ENCODE peak calls at places on chromosomes 4 and X, in five cellular contexts. G is tibial artery, V is upper lobe of left lung, U is adipocyte, K is thoracic aorta. R is an unnamed sample.

GRCh38 chr4:107017681-107018321 is 18.3 kb downstream of the DKK2 start:
- DNase-seq in U (peak; percentile 58), V (no peak), K (no peak), G (no peak), R (no peak)

GRCh38 chr4:184648220-184649025 is 824 bp downstream of the CASP3 start:
- DNase-seq in K (peak; percentile 10), U (peak; percentile 80), G (peak; percentile 64), V (peak; percentile 69), R (peak; percentile 57)

GRCh38 chr4:162154862-162155540 is 8.8 kb downstream of the FSTL5 start:
- DNase-seq in K (no peak), U (no peak), G (no peak), V (no peak), R (no peak)

GRCh38 chr4:124806403-124806802 is 93.9 kb upstream of the ANKRD50 start:
- DNase-seq in G (no peak), V (no peak), U (no peak), K (no peak), R (no peak)

GRCh38 chr4:22434895-22435294 is 81.0 kb downstream of the ADGRA3 start:
- DNase-seq in U (peak; percentile 63), G (no peak), K (no peak), V (no peak), R (no peak)

GRCh38 chr4:126306152-126306869 is 991.6 kb downstream of the FAT4 start:
- DNase-seq in V (no peak), G (peak; percentile 66), K (no peak), U (peak; percentile 17), R (no peak)

GRCh38 chrX:43633757-43634156 is 22.3 kb upstream of the MAOA start:
- DNase-seq in K (no peak), U (no peak), V (no peak), G (no peak), R (no peak)

GRCh38 chrX:27679281-27679680 is 89.1 kb downstream of the DCAF8L2 start:
- DNase-seq in G (no peak), V (no peak), U (no peak), K (no peak), R (no peak)

GRCh38 chr4:176967586-176967985 is 174.9 kb upstream of the VEGFC start:
- DNase-seq in G (no peak), U (no peak), V (no peak), K (no peak), R (no peak)

DNA sequence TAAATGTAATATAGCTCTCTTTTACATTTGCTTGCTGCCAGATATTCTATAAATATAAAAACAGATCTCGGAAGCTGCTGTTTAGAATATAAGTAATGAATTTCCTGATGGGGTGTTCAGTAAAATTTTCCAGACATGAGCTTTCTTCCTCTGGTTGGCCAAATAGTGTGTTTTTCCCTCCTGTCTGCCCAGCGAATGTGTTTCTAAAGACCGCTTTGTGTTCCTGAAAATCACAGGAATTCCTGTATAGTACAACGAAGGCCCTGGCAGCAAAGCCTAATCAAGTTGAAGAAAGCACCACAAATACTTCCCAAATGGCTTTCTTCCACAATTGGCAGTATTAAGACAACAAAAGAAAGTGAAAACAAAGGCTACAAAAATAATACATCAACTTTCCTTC is 494.1 kb downstream of the INPP4B start:
- DNase-seq in V (no peak), U (no peak), K (no peak), G (no peak), R (no peak)
- H3K4me1 ChIP-seq in V (peaks cover 34% of the 10 kb centered on the region), U (peaks cover 38% of the 10 kb centered on the region), K (peaks cover 23% of the 10 kb centered on the region), G (no peaks in the 10 kb centered on the region), R (no peaks in the 10 kb centered on the region)

GRCh38 chrX:151988706-151989299 is 14.3 kb upstream of the GABRE start:
- DNase-seq in K (no peak), V (no peak), U (no peak), G (no peak), R (no peak)

GRCh38 chrX:151985531-151985930 is 11.1 kb upstream of the GABRE start:
- DNase-seq in V (no peak), K (no peak), G (no peak), U (no peak), R (no peak)

GRCh38 chrX:151985955-151986354 is 11.5 kb upstream of the GABRE start:
- DNase-seq in G (peak; percentile 22), K (no peak), U (peak; percentile 63), V (no peak), R (peak; percentile 56)

GRCh38 chrX:151984891-151985290 is 10.4 kb upstream of the GABRE start:
- DNase-seq in U (peak; percentile 22), G (no peak), V (no peak), K (no peak), R (no peak)

DNA sequence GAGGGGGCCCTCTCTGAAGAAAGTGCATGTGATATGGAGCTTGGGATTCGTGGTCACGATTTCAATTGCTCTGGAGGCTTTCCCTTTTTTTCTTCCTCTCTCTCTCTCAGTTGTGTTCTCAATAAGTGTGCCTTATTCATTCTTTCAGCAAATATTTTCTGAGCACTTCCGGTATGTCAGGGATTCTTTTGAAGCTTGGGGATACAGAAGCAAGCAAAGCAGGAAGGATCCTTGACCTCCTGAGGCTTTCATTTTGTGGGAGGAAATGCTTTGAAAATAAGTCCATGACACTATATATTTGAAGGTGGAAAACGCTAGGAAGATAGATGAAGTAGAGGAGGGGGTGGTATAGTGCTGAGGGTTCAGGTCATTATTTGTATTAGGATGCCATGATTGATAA is 12.6 kb upstream of the GABRE start:
- DNase-seq in U (no peak), V (no peak), K (no peak), G (no peak), R (peak; percentile 28)
- H3K27me3 ChIP-seq in U (no peaks in the 10 kb centered on the region), V (no peaks in the 10 kb centered on the region), K (no peaks in the 10 kb centered on the region), G (no peaks in the 10 kb centered on the region), R (no peaks in the 10 kb centered on the region)

GRCh38 chr4:3039706-3040366 is 34.5 kb downstream of the HTT-AS start:
- DNase-seq in U (no peak), V (no peak), G (no peak), K (no peak), R (no peak)

GRCh38 chr4:3040447-3041191 is 33.7 kb downstream of the HTT-AS start:
- DNase-seq in U (no peak), G (no peak), K (no peak), V (no peak), R (no peak)

GRCh38 chr4:3043272-3044020 is 30.9 kb downstream of the HTT-AS start:
- DNase-seq in K (no peak), U (no peak), V (no peak), G (no peak), R (no peak)

GRCh38 chr4:3041192-3042142 is 32.9 kb downstream of the HTT-AS start:
- DNase-seq in U (peak; percentile 63), G (peak; percentile 67), V (peak; percentile 76), K (no peak), R (no peak)

GRCh38 chr4:3042226-3042625 is 32.1 kb downstream of the HTT-AS start:
- DNase-seq in K (no peak), V (no peak), U (no peak), G (no peak), R (no peak)
- H3K4me1 ChIP-seq in K (peaks cover 6% of the 10 kb centered on the region), V (peaks cover 53% of the 10 kb centered on the region), U (peaks cover 20% of the 10 kb centered on the region), G (no peaks in the 10 kb centered on the region), R (no peaks in the 10 kb centered on the region)

DNA sequence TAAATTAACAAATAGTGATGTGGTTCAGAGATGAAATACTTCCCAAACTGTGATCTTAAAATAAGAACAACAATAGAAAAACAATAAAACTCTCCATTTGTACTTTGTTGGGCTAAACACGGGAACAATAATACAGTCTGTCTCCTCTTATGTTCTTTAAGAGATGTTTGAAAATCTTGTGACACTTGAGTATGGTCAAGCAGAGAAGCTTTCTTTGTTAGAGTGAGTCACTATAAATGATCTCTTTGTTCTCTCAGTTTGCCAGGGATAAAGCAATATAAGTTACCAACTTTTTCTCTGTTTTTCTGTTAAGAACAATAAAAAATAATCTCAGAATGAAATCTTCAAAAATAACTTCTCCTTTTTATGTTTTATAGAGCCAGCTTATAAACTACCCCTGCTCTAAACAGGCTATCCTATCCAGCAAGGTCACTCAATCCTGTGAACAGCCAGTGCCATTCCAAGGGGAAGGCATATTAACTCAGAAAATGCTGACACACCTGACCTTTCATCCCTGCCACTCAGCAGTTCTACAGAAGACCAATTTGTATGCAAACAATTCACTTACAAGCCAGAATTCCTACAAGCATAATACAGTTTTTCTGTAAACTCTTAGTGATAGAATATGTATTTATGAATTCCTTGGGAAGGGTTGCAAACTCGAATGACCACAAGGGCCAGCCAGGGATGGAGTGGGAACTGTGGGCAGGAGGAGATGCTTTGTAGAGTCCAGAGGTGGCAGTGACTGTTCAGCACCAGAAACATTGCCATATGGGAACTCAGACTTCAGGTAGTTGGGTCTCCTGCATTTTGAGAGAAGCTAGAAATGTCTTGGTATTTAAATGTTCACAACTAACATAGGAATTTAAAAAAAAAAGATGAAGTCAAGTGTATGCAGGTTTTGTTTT is 52.2 kb downstream of the AFM start:
- DNase-seq in K (no peak), V (no peak), G (no peak), U (no peak), R (no peak)
- H3K27me3 ChIP-seq in K (no peaks in the 10 kb centered on the region), V (no peaks in the 10 kb centered on the region), G (no peaks in the 10 kb centered on the region), U (no peaks in the 10 kb centered on the region), R (no peaks in the 10 kb centered on the region)

R was measured in SJSA1.